ENCODE peak calls at places on chromosomes 1 and 21, in ten cellular contexts. U, E, I, Z, B, A, D, V, W and X are unnamed samples.

GRCh38 chr1:244214009-244214967 is 163.2 kb downstream of the ZBTB18 start:
- DNase-seq in U (peak; percentile 97), E (peak; percentile 85), I (peak; percentile 99), Z (peak; percentile 92), B (peak; percentile 92), A (no peak), D (peak; percentile 57), V (peak; percentile 99), W (peak; percentile 79), X (no peak)

GRCh38 chr1:37926061-37926924 is 20.6 kb downstream of the INPP5B start:
- DNase-seq in U (no peak), E (no peak), I (no peak), Z (no peak), B (no peak), A (no peak), D (no peak), V (peak; percentile 23), W (no peak), X (no peak)

GRCh38 chr1:177943999-177944672 is 25.7 kb downstream of the SEC16B start:
- DNase-seq in U (no peak), E (no peak), I (no peak), Z (no peak), B (no peak), A (no peak), D (peak; percentile 83), V (no peak), W (no peak), X (peak; percentile 75)

GRCh38 chr1:92186081-92186480 is 31.6 kb upstream of the C1orf146 start:
- DNase-seq in U (no peak), E (no peak), I (peak; percentile 63), Z (peak; percentile 87), B (peak; percentile 63), A (no peak), D (no peak), V (peak; percentile 65), W (no peak), X (no peak)

GRCh38 chr1:71668059-71668458 is 587.2 kb upstream of the ZRANB2 start:
- DNase-seq in U (no peak), E (no peak), I (peak; percentile 14), Z (no peak), B (no peak), A (no peak), D (no peak), V (no peak), W (no peak), X (no peak)

GRCh38 chr1:101137144-101138126 is 99.4 kb upstream of the S1PR1 start:
- DNase-seq in U (peak; percentile 18), E (no peak), I (peak; percentile 89), Z (peak; percentile 91), B (peak; percentile 59), A (no peak), D (no peak), V (peak; percentile 61), W (no peak), X (no peak)

GRCh38 chr1:31072304-31072746 is 6.8 kb upstream of the PUM1 start:
- DNase-seq in U (no peak), E (no peak), I (no peak), Z (no peak), B (no peak), A (no peak), D (no peak), V (no peak), W (peak; percentile 70), X (no peak)

GRCh38 chr1:59044535-59045121 is 252.3 kb upstream of the FGGY start:
- DNase-seq in U (no peak), E (no peak), I (no peak), Z (peak; percentile 41), B (no peak), A (no peak), D (no peak), V (no peak), W (no peak), X (no peak)

GRCh38 chr21:35232545-35233176 is 183.6 kb upstream of the RUNX1 start:
- DNase-seq in U (no peak), E (peak; percentile 68), I (peak; percentile 98), Z (peak; percentile 84), B (peak; percentile 88), A (no peak), D (no peak), V (peak; percentile 89), W (no peak), X (no peak)

GRCh38 chr1:233440952-233441401 is 113.5 kb downstream of the MAP3K21 start:
- DNase-seq in U (peak; percentile 24), E (peak; percentile 40), I (peak; percentile 68), Z (peak; percentile 75), B (peak; percentile 71), A (no peak), D (no peak), V (peak; percentile 70), W (peak; percentile 72), X (no peak)

GRCh38 chr1:26784023-26784871 is 3.5 kb upstream of the PIGV start:
- DNase-seq in U (no peak), E (no peak), I (peak; percentile 59), Z (peak; percentile 98), B (peak; percentile 88), A (no peak), D (peak; percentile 46), V (peak; percentile 87), W (peak; percentile 61), X (no peak)

GRCh38 chr1:171343727-171344472 is 29.9 kb downstream of the FMO4 start:
- DNase-seq in U (no peak), E (no peak), I (peak; percentile 24), Z (no peak), B (peak; percentile 14), A (no peak), D (no peak), V (no peak), W (no peak), X (no peak)

GRCh38 chr1:7420098-7420445 is 351.0 kb upstream of the VAMP3 start:
- DNase-seq in U (no peak), E (no peak), I (no peak), Z (no peak), B (no peak), A (no peak), D (peak; percentile 2), V (no peak), W (peak; percentile 12), X (peak; percentile 75)

GRCh38 chr1:239212841-239213240 is 173.5 kb upstream of the CHRM3 start:
- DNase-seq in U (no peak), E (peak; percentile 80), I (peak; percentile 68), Z (no peak), B (no peak), A (no peak), D (no peak), V (no peak), W (no peak), X (no peak)

GRCh38 chr1:102796429-102796828 is 311.9 kb downstream of the COL11A1 start:
- DNase-seq in U (no peak), E (no peak), I (no peak), Z (no peak), B (no peak), A (no peak), D (no peak), V (no peak), W (no peak), X (no peak)

DNA sequence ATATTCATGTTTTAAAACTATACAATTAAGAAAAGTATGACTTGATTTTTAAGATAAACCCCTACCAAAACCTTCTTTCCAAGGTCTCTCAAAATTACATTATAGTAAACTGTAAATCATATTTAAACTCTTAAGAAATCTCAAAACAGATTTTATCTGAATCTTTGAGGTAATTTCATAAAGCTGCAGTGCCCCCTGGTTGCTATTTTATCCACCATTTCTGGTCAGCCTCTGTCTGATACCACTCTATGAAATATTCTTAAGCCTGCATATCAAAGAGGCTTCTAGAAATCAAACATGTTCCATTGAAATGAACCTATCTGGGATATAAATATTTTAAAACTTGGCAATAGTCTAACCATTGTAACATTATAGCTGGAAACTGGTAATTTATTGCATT is 317.3 kb downstream of the COL11A1 start:
- DNase-seq in U (no peak), E (no peak), I (peak; percentile 9), Z (peak; percentile 57), B (peak; percentile 1), A (no peak), D (no peak), V (peak; percentile 7), W (no peak), X (no peak)
- TF ChIP-seq CTCF in U (no peak), E (no peak), I (no peak), Z (peak; percentile 59), B (peak; percentile 30), A (no peak), D (no peak), V (peak; percentile 36), W (peak; percentile 46), X (peak; percentile 62)

GRCh38 chr1:41827991-41828570 is 90.6 kb downstream of the HIVEP3 start:
- DNase-seq in U (no peak), E (no peak), I (peak; percentile 61), Z (peak; percentile 33), B (peak; percentile 66), A (no peak), D (no peak), V (peak; percentile 42), W (no peak), X (no peak)
- TF ChIP-seq CTCF in U (no peak), E (no peak), I (no peak), Z (peak; percentile 7), B (no peak), A (no peak), D (no peak), V (no peak), W (no peak), X (no peak)

GRCh38 chr1:5447479-5448070 is 544.6 kb downstream of the NPHP4 start:
- DNase-seq in U (no peak), E (no peak), I (no peak), Z (no peak), B (no peak), A (no peak), D (no peak), V (no peak), W (no peak), X (no peak)

GRCh38 chr1:5444365-5444890 is 547.8 kb downstream of the NPHP4 start:
- DNase-seq in U (no peak), E (no peak), I (no peak), Z (no peak), B (no peak), A (no peak), D (no peak), V (no peak), W (no peak), X (no peak)

GRCh38 chr1:5451671-5452070 is 540.6 kb downstream of the NPHP4 start:
- DNase-seq in U (no peak), E (no peak), I (no peak), Z (no peak), B (no peak), A (no peak), D (no peak), V (no peak), W (no peak), X (no peak)

GRCh38 chr1:5448486-5448885 is 543.7 kb downstream of the NPHP4 start:
- DNase-seq in U (no peak), E (no peak), I (no peak), Z (no peak), B (no peak), A (no peak), D (no peak), V (no peak), W (peak; percentile 62), X (no peak)
- TF ChIP-seq CTCF in U (no peak), E (no peak), I (no peak), Z (no peak), B (no peak), A (no peak), D (no peak), V (no peak), W (peak; percentile 67), X (no peak)

DNA sequence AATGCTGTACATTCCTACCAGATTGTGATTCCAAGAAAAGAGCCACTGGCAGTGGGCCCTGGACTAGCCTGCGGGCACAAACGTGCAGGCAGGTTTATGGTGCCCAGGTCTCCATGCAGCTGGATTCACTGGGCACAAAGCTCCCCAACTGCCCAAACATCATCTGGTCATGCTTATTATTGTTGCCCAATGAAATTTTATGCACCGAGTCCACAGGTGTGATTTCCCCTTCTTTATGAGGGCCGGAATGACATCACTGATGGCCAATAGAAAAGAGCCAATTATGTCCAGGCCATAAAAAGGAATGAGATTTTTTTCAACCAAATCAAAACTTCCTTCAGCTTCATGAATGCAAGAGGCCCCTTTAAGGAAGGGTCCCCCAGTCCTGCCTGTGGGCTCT is 66.2 kb downstream of the ERI3 start:
- DNase-seq in U (no peak), E (no peak), I (no peak), Z (no peak), B (no peak), A (no peak), D (no peak), V (no peak), W (no peak), X (no peak)
- TF ChIP-seq CTCF in U (no peak), E (no peak), I (no peak), Z (no peak), B (no peak), A (no peak), D (no peak), V (no peak), W (no peak), X (no peak)